ENCODE peak calls at places on chromosomes 13 and 19, in nine cellular contexts. E is CD8-positive, alpha-beta T cell; U is LoVo; I is HFF-Myc; K is CD4-positive, alpha-beta T cell; J is HFFc6; H is NCI-H1105; T is kidney; G is T-helper 2 cell. A is an unnamed sample.

GRCh38 chr13:100131863-100132574 is 43.1 kb downstream of the PCCA start:
- DNase-seq in E (no peak), U (peak; percentile 49), I (peak; percentile 87), K (no peak), J (peak; percentile 85), H (no peak), T (no peak), G (no peak), A (no peak)

GRCh38 chr19:610801-611505 is 21.3 kb downstream of the HCN2 start:
- DNase-seq in E (peak; percentile 48), U (no peak), I (no peak), K (peak; percentile 45), J (peak; percentile 69), H (no peak), T (peak; percentile 93), G (peak; percentile 55), A (no peak)

GRCh38 chr19:38245826-38246498 is 10.2 kb downstream of the PPP1R14A start:
- DNase-seq in E (no peak), U (no peak), I (no peak), K (no peak), J (no peak), H (no peak), T (no peak), G (no peak), A (no peak)

GRCh38 chr19:485583-486236 is 10.6 kb upstream of the MADCAM1 start:
- DNase-seq in E (no peak), U (no peak), I (no peak), K (no peak), J (no peak), H (peak; percentile 34), T (no peak), G (no peak), A (no peak)

GRCh38 chr19:16118489-16119033 is 6.9 kb downstream of the RAB8A start:
- DNase-seq in E (no peak), U (no peak), I (no peak), K (no peak), J (no peak), H (no peak), T (no peak), G (no peak), A (no peak)

GRCh38 chr19:52231154-52231565 is 38.2 kb upstream of the ZNF766 start:
- DNase-seq in E (no peak), U (no peak), I (no peak), K (no peak), J (peak; percentile 16), H (no peak), T (no peak), G (no peak), A (no peak)

GRCh38 chr19:50777830-50778303 is 7.6 kb downstream of the GPR32 start:
- DNase-seq in E (no peak), U (no peak), I (no peak), K (no peak), J (no peak), H (no peak), T (no peak), G (no peak), A (no peak)

GRCh38 chr19:49224856-49225255 is 67.3 kb downstream of the TRPM4 start:
- DNase-seq in E (no peak), U (peak; percentile 60), I (no peak), K (no peak), J (peak; percentile 63), H (peak; percentile 14), T (no peak), G (no peak), A (no peak)

GRCh38 chr13:49248433-49249002 is 793 bp downstream of the CDADC1 start:
- DNase-seq in E (peak; percentile 14), U (no peak), I (no peak), K (no peak), J (peak; percentile 18), H (no peak), T (no peak), G (no peak), A (no peak)

GRCh38 chr19:45470147-45471081 is 2.6 kb downstream of the FOSB start:
- DNase-seq in E (no peak), U (no peak), I (no peak), K (peak; percentile 17), J (peak; percentile 87), H (no peak), T (peak; percentile 83), G (peak; percentile 53), A (no peak)

GRCh38 chr13:111632906-111633305 is 312.5 kb downstream of the TEX29 start:
- DNase-seq in E (no peak), U (no peak), I (no peak), K (no peak), J (no peak), H (no peak), T (no peak), G (no peak), A (peak; percentile 71)

GRCh38 chr13:61685683-61686013 is 270.0 kb upstream of the PCDH20 start:
- DNase-seq in E (no peak), U (no peak), I (no peak), K (no peak), J (no peak), H (peak; percentile 13), T (no peak), G (no peak), A (no peak)

GRCh38 chr13:111031531-111031961 is 83.6 kb upstream of the ARHGEF7 start:
- DNase-seq in E (no peak), U (no peak), I (peak; percentile 84), K (no peak), J (peak; percentile 93), H (no peak), T (no peak), G (no peak), A (no peak)

GRCh38 chr19:16737909-16738308 is 18.3 kb downstream of the NWD1 start:
- DNase-seq in E (no peak), U (peak; percentile 21), I (peak; percentile 3), K (no peak), J (no peak), H (peak; percentile 62), T (no peak), G (no peak), A (no peak)

GRCh38 chr13:40158218-40158617 is 502.8 kb downstream of the COG6 start:
- DNase-seq in E (no peak), U (no peak), I (no peak), K (no peak), J (no peak), H (no peak), T (no peak), G (no peak), A (no peak)

GRCh38 chr13:86725105-86725504 is 925.9 kb upstream of the SLITRK6 start:
- DNase-seq in E (no peak), U (no peak), I (no peak), K (no peak), J (no peak), H (no peak), T (no peak), G (no peak), A (no peak)

GRCh38 chr13:52809310-52809769 is 39.1 kb downstream of the PCDH8 start:
- DNase-seq in E (no peak), U (peak; percentile 84), I (peak; percentile 12), K (no peak), J (peak; percentile 78), H (peak; percentile 10), T (no peak), G (no peak), A (peak; percentile 50)

GRCh38 chr19:9914001-9914314 is 22.4 kb downstream of the OLFM2 start:
- DNase-seq in E (no peak), U (no peak), I (no peak), K (no peak), J (no peak), H (no peak), T (peak; percentile 66), G (no peak), A (no peak)

GRCh38 chr13:72062566-72062965 is 195.6 kb upstream of the DACH1 start:
- DNase-seq in E (no peak), U (peak; percentile 43), I (no peak), K (no peak), J (no peak), H (no peak), T (no peak), G (no peak), A (no peak)

GRCh38 chr13:48976677-48977625 is 1.2 kb downstream of the FNDC3A start:
- DNase-seq in E (no peak), U (no peak), I (no peak), K (no peak), J (peak; percentile 15), H (no peak), T (no peak), G (no peak), A (peak; percentile 55)

GRCh38 chr13:50512602-50513527 is 330.6 kb downstream of the DLEU7 start:
- DNase-seq in E (peak; percentile 27), U (peak; percentile 55), I (no peak), K (peak; percentile 32), J (no peak), H (peak; percentile 29), T (peak; percentile 79), G (peak; percentile 17), A (no peak)

GRCh38 chr19:46604781-46605355 is 3.7 kb downstream of the CALM3 start:
- DNase-seq in E (no peak), U (no peak), I (no peak), K (no peak), J (no peak), H (no peak), T (peak; percentile 61), G (no peak), A (no peak)

GRCh38 chr19:6211632-6212402 is 68.0 kb downstream of the MLLT1 start:
- DNase-seq in E (no peak), U (no peak), I (no peak), K (no peak), J (no peak), H (no peak), T (peak; percentile 75), G (no peak), A (no peak)

GRCh38 chr13:63012016-63012415 is 1596.4 kb upstream of the PCDH20 start:
- DNase-seq in E (no peak), U (no peak), I (no peak), K (no peak), J (no peak), H (no peak), T (no peak), G (no peak), A (no peak)

GRCh38 chr13:80923907-80924306 is 583.0 kb upstream of the SPRY2 start:
- DNase-seq in E (no peak), U (no peak), I (no peak), K (no peak), J (no peak), H (no peak), T (no peak), G (no peak), A (no peak)

A was measured in NCI-H187 treated with DMSO at 0.1 percent for 48 hours.